ENCODE peak calls at places on chromosome 20, in five cellular contexts. N, C, G, T and X are unnamed samples.

GRCh38 chr20:45798935-45799642 is 7.3 kb downstream of the DNTTIP1 start:
- DNase-seq in N (no peak), C (no peak), G (peak; percentile 73), T (peak; percentile 42), X (no peak)

GRCh38 chr20:15278041-15278440 is 940.6 kb upstream of the FLRT3 start:
- DNase-seq in N (no peak), C (no peak), G (no peak), T (no peak), X (no peak)

GRCh38 chr20:32263398-32263954 is 14.0 kb upstream of the KIF3B start:
- DNase-seq in N (no peak), C (no peak), G (no peak), T (no peak), X (no peak)

GRCh38 chr20:63898882-63899558 is 4.1 kb downstream of the DNAJC5 start:
- DNase-seq in N (no peak), C (no peak), G (no peak), T (no peak), X (no peak)

GRCh38 chr20:15515706-15516105 is 1057.5 kb downstream of the KIF16B start:
- DNase-seq in N (no peak), C (no peak), G (no peak), T (no peak), X (no peak)

GRCh38 chr20:64220891-64221527 is 34.5 kb upstream of the PCMTD2 start:
- DNase-seq in N (no peak), C (no peak), G (no peak), T (no peak), X (no peak)

GRCh38 chr20:63102720-63103375 is 96.1 kb upstream of the BHLHE23 start:
- DNase-seq in N (peak; percentile 39), C (no peak), G (peak; percentile 56), T (peak; percentile 6), X (peak; percentile 88)

GRCh38 chr20:11716239-11716944 is 201.3 kb upstream of the BTBD3 start:
- DNase-seq in N (no peak), C (peak; percentile 73), G (no peak), T (peak; percentile 90), X (no peak)

GRCh38 chr20:10125757-10126156 is 91.0 kb downstream of the ANKEF1 start:
- DNase-seq in N (no peak), C (no peak), G (no peak), T (peak; percentile 21), X (no peak)

GRCh38 chr20:64057628-64058498 is 5.1 kb upstream of the TCEA2 start:
- DNase-seq in N (peak; percentile 75), C (no peak), G (no peak), T (peak; percentile 40), X (no peak)

GRCh38 chr20:6381887-6382286 is 259.1 kb upstream of the FERMT1 start:
- DNase-seq in N (no peak), C (no peak), G (no peak), T (peak; percentile 44), X (no peak)

GRCh38 chr20:34415079-34415478 is 52.0 kb downstream of the ITCH start:
- DNase-seq in N (no peak), C (no peak), G (no peak), T (no peak), X (no peak)

GRCh38 chr20:32964575-32964974 is 39.7 kb downstream of the SUN5 start:
- DNase-seq in N (no peak), C (no peak), G (no peak), T (no peak), X (peak; percentile 3)

GRCh38 chr20:54668271-54669053 is 193.1 kb downstream of the DOK5 start:
- DNase-seq in N (no peak), C (no peak), G (no peak), T (peak; percentile 5), X (no peak)

GRCh38 chr20:24507182-24507853 is 37.9 kb downstream of the SYNDIG1 start:
- DNase-seq in N (no peak), C (no peak), G (no peak), T (no peak), X (no peak)

GRCh38 chr20:44698351-44698750 is 16.8 kb upstream of the CCN5 start:
- DNase-seq in N (no peak), C (no peak), G (peak; percentile 63), T (no peak), X (no peak)

GRCh38 chr20:64144144-64144912 is 19.9 kb upstream of the MYT1 start:
- DNase-seq in N (no peak), C (no peak), G (peak; percentile 19), T (no peak), X (peak; percentile 53)

GRCh38 chr20:417801-418342 is 9.8 kb downstream of the RBCK1 start:
- DNase-seq in N (no peak), C (no peak), G (peak; percentile 46), T (no peak), X (no peak)

GRCh38 chr20:31712564-31713311 is 9.9 kb downstream of the BCL2L1 start:
- DNase-seq in N (peak; percentile 87), C (peak; percentile 84), G (peak; percentile 96), T (peak; percentile 82), X (peak; percentile 95)

GRCh38 chr20:51511861-51512619 is 30.5 kb downstream of the NFATC2 start:
- DNase-seq in N (no peak), C (no peak), G (no peak), T (no peak), X (no peak)

GRCh38 chr20:44642203-44643153 is 9.0 kb downstream of the ADA start:
- DNase-seq in N (peak; percentile 81), C (peak; percentile 80), G (peak; percentile 79), T (peak; percentile 82), X (peak; percentile 46)

GRCh38 chr20:2331092-2331491 is 35.3 kb downstream of the TGM3 start:
- DNase-seq in N (no peak), C (no peak), G (peak; percentile 5), T (no peak), X (no peak)

GRCh38 chr20:51365670-51366069 is 176.8 kb downstream of the NFATC2 start:
- DNase-seq in N (no peak), C (peak; percentile 76), G (no peak), T (peak; percentile 92), X (no peak)

GRCh38 chr20:36285746-36286447 is 20.2 kb upstream of the DLGAP4 start:
- DNase-seq in N (no peak), C (no peak), G (no peak), T (no peak), X (peak; percentile 56)

GRCh38 chr20:48926816-48927215 is 5.3 kb downstream of the ARFGEF2 start:
- DNase-seq in N (no peak), C (no peak), G (no peak), T (no peak), X (no peak)

GRCh38 chr20:48926267-48926666 is 4.8 kb downstream of the ARFGEF2 start:
- DNase-seq in N (no peak), C (no peak), G (no peak), T (no peak), X (no peak)

GRCh38 chr20:48923149-48923718 is 1.7 kb downstream of the ARFGEF2 start:
- DNase-seq in N (no peak), C (no peak), G (no peak), T (no peak), X (no peak)

GRCh38 chr20:48921883-48922867 is 664 bp downstream of the ARFGEF2 start:
- DNase-seq in N (peak; percentile 53), C (no peak), G (no peak), T (peak; percentile 34), X (peak; percentile 27)

DNA sequence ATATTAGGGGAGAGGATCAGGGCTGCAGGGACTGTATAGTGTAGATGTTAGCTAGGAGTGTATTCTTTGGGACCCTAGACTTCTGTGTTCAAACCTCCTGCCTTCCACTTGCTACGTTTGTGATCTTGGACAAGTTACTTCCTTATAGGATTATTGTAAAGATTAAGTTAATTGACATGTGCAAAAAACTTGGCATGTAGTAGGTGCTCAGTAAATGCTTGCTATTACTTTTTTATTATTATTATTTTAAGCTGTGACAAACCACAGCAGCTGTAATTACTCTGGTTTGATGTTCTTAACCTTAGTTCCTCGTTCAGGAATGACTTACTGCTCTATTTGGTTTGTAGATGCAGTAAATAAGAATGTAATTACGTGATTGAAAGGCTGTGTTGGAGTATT is 3.2 kb downstream of the ARFGEF2 start:
- DNase-seq in N (no peak), C (no peak), G (no peak), T (no peak), X (no peak)
- H3K4me3 ChIP-seq in N (peak overlapping the region; percentile 96), C (no peak overlapping the region), G (no peak overlapping the region), T (no peak overlapping the region), X (no peak overlapping the region)

DNA sequence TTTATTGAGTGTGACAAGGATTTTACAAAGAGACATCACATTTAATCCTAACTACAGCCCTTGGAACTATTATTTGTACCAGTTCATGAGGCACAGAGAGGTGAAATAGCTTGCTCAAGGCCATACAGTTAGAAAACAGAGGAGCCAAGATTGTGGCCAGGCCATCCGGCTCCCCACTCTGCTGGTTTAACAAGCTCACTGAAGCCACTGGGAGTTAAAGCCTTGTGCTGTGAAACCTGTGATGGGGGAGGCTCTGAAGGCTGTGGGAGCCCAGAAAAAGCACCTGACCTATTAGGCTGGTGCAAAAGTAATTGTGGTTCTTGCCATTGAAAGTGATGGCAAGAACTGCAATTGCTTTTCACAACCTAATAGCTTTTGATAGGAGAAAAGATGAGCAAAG is 75.0 kb upstream of the ZNFX1 start:
- DNase-seq in N (no peak), C (no peak), G (no peak), T (no peak), X (no peak)
- H3K4me3 ChIP-seq in N (no peak overlapping the region), C (no peak overlapping the region), G (no peak overlapping the region), T (no peak overlapping the region), X (no peak overlapping the region)

GRCh38 chr20:19886666-19887288 is 128.7 kb downstream of the RIN2 start:
- DNase-seq in N (no peak), C (no peak), G (no peak), T (peak; percentile 56), X (no peak)

GRCh38 chr20:19887566-19888268 is 129.4 kb upstream of the NAA20 start:
- DNase-seq in N (no peak), C (no peak), G (no peak), T (no peak), X (no peak)

GRCh38 chr20:19883501-19883900 is 125.4 kb downstream of the RIN2 start:
- DNase-seq in N (no peak), C (no peak), G (no peak), T (no peak), X (no peak)

GRCh38 chr20:19885981-19886665 is 128.1 kb downstream of the RIN2 start:
- DNase-seq in N (peak; percentile 58), C (no peak), G (peak; percentile 80), T (peak; percentile 61), X (peak; percentile 88)

GRCh38 chr20:19885576-19885956 is 127.5 kb downstream of the RIN2 start:
- DNase-seq in N (no peak), C (no peak), G (no peak), T (no peak), X (no peak)
- H3K4me3 ChIP-seq in N (peak overlapping the region; percentile 66), C (no peak overlapping the region), G (peak overlapping the region; percentile 32), T (no peak overlapping the region), X (no peak overlapping the region)

DNA sequence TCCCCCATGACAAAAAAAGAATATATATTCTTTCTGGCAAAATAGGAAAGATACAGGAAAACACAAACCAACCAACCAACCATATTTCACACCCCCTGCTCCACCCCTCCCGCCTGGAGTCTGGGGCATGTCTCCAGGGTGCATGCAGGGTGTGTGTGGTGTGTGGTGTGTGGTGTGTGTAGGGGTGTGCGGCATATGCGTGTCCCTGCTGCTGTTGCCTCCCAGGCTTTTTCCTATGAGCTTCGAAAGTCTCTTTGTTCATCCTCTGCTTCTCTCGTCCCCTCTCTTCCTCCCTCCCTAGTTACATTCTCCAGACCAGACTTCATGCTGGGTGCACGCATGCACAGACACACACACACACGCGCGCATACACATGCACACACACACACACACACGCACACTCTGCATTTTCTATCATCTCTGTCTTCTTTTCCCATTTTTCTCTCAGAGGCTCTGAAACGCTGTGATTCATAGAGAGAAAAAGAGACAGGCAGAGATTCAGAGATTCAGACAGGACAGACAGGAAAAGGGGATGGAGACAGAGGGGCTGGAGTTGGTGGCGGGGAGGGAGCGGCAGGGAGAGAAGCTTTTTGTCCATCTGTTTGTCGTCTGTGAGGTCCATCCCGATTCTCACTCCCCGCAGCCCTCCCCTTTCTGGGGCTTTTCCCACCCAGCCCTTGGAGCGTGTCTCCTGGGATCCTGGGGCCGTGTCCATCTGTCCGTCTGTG is 62.4 kb downstream of the SRC start:
- DNase-seq in N (no peak), C (no peak), G (no peak), T (no peak), X (no peak)
- H3K4me3 ChIP-seq in N (no peak overlapping the region), C (no peak overlapping the region), G (no peak overlapping the region), T (no peak overlapping the region), X (no peak overlapping the region)